ENCODE peak calls at places on chromosomes 11 and 22, in six cellular contexts. P, E, W, L, K and Z are unnamed samples.

GRCh38 chr22:30290679-30291333 is 1.5 kb upstream of the CASTOR1 start:
- DNase-seq in P (peak), E (no peak), W (no peak), L (peak), K (no peak), Z (no peak)

GRCh38 chr11:129372609-129373488 is 2.8 kb upstream of the BARX2 start:
- DNase-seq in P (no peak), E (no peak), W (no peak), L (peak), K (no peak), Z (no peak)

GRCh38 chr11:57311109-57311936 is 13.4 kb downstream of the TNKS1BP1 start:
- DNase-seq in P (peak), E (no peak), W (peak), L (peak), K (peak), Z (peak)

GRCh38 chr11:17563248-17563647 is 16.2 kb downstream of the OTOG start:
- DNase-seq in P (no peak), E (no peak), W (no peak), L (no peak), K (no peak), Z (peak)

GRCh38 chr11:130449246-130449990 is 973 bp downstream of the ADAMTS15 start:
- DNase-seq in P (peak), E (no peak), W (no peak), L (no peak), K (no peak), Z (no peak)

GRCh38 chr11:121441533-121441932 is 10.6 kb upstream of the SORL1 start:
- DNase-seq in P (no peak), E (no peak), W (no peak), L (no peak), K (no peak), Z (no peak)

GRCh38 chr11:85922367-85922766 is 67.2 kb downstream of the CCDC83 start:
- DNase-seq in P (no peak), E (no peak), W (no peak), L (no peak), K (no peak), Z (no peak)

GRCh38 chr11:102367364-102367763 is 20.4 kb downstream of the BIRC2 start:
- DNase-seq in P (peak), E (no peak), W (no peak), L (no peak), K (no peak), Z (peak)

GRCh38 chr11:86477495-86478155 is 102.9 kb downstream of the CCDC81 start:
- DNase-seq in P (peak), E (no peak), W (no peak), L (no peak), K (no peak), Z (peak)

GRCh38 chr11:1437500-1437899 is 47.8 kb downstream of the BRSK2 start:
- DNase-seq in P (peak), E (no peak), W (no peak), L (no peak), K (no peak), Z (no peak)

GRCh38 chr22:23913306-23913660 is 19.1 kb downstream of the MIF start:
- DNase-seq in P (no peak), E (no peak), W (no peak), L (no peak), K (no peak), Z (no peak)

GRCh38 chr11:92276773-92277172 is 52.2 kb downstream of the FAT3 start:
- DNase-seq in P (no peak), E (no peak), W (no peak), L (no peak), K (no peak), Z (no peak)

GRCh38 chr11:93288079-93288478 is 42.5 kb upstream of the DEUP1 start:
- DNase-seq in P (no peak), E (no peak), W (no peak), L (no peak), K (no peak), Z (no peak)

GRCh38 chr11:73965076-73965763 is 14.4 kb downstream of the DNAJB13 start:
- DNase-seq in P (peak), E (no peak), W (no peak), L (no peak), K (no peak), Z (no peak)

GRCh38 chr22:46547179-46547882 is 9.9 kb upstream of the CELSR1 start:
- DNase-seq in P (peak), E (no peak), W (no peak), L (no peak), K (no peak), Z (no peak)

GRCh38 chr11:110128161-110128560 is 35.0 kb downstream of the ZC3H12C start:
- DNase-seq in P (peak), E (peak), W (no peak), L (no peak), K (no peak), Z (no peak)

GRCh38 chr22:36383110-36383581 is 4.6 kb downstream of the MYH9 start:
- DNase-seq in P (peak), E (no peak), W (peak), L (peak), K (no peak), Z (no peak)

GRCh38 chr11:33207408-33207985 is 46.2 kb upstream of the CSTF3 start:
- DNase-seq in P (peak), E (no peak), W (no peak), L (no peak), K (no peak), Z (no peak)

GRCh38 chr22:39820266-39820665 is 73.3 kb downstream of the ENTHD1 start:
- DNase-seq in P (peak), E (no peak), W (no peak), L (no peak), K (no peak), Z (no peak)

GRCh38 chr11:61868601-61869476 is 22.5 kb downstream of the FADS3 start:
- DNase-seq in P (no peak), E (no peak), W (no peak), L (no peak), K (no peak), Z (no peak)